ENCODE peak calls at places on chromosomes 6 and 20, in seven cellular contexts. C, E, Z, G, B, M and N are unnamed samples.

GRCh38 chr6:34924831-34925613 is 36.0 kb downstream of the ANKS1A start:
- DNase-seq in C (no peak), E (no peak), Z (no peak), G (no peak), B (no peak), M (no peak), N (no peak)

GRCh38 chr6:110537208-110538123 is 61.1 kb upstream of the SLC22A16 start:
- DNase-seq in C (no peak), E (no peak), Z (no peak), G (peak; percentile 96), B (no peak), M (no peak), N (no peak)

GRCh38 chr6:33277663-33278391 is 904 bp downstream of the B3GALT4 start:
- DNase-seq in C (no peak), E (no peak), Z (no peak), G (no peak), B (no peak), M (no peak), N (peak; percentile 62)

GRCh38 chr20:32072168-32072721 is 20.2 kb downstream of the HCK start:
- DNase-seq in C (no peak), E (no peak), Z (no peak), G (no peak), B (no peak), M (no peak), N (no peak)

GRCh38 chr20:9397928-9398327 is 116.5 kb upstream of the LAMP5 start:
- DNase-seq in C (no peak), E (no peak), Z (peak; percentile 24), G (no peak), B (no peak), M (no peak), N (no peak)

GRCh38 chr6:79808846-79809245 is 138.5 kb downstream of the ELOVL4 start:
- DNase-seq in C (no peak), E (no peak), Z (no peak), G (no peak), B (peak; percentile 37), M (no peak), N (no peak)

GRCh38 chr6:25414755-25415154 is 135.6 kb downstream of the CARMIL1 start:
- DNase-seq in C (no peak), E (no peak), Z (no peak), G (no peak), B (no peak), M (no peak), N (no peak)

GRCh38 chr20:20083796-20084195 is 31.5 kb downstream of the CFAP61 start:
- DNase-seq in C (no peak), E (no peak), Z (no peak), G (no peak), B (peak; percentile 54), M (no peak), N (no peak)

GRCh38 chr6:98471444-98471843 is 362.9 kb upstream of the POU3F2 start:
- DNase-seq in C (no peak), E (no peak), Z (no peak), G (no peak), B (no peak), M (no peak), N (no peak)

GRCh38 chr20:24995741-24996448 is 3.3 kb upstream of the APMAP start:
- DNase-seq in C (no peak), E (no peak), Z (no peak), G (no peak), B (no peak), M (no peak), N (no peak)

GRCh38 chr6:28982476-28983266 is 22.4 kb downstream of the ZNF311 start:
- DNase-seq in C (no peak), E (no peak), Z (no peak), G (no peak), B (peak; percentile 73), M (no peak), N (peak; percentile 20)

GRCh38 chr20:48704761-48705160 is 123.0 kb downstream of the PREX1 start:
- DNase-seq in C (no peak), E (no peak), Z (no peak), G (no peak), B (no peak), M (no peak), N (no peak)

GRCh38 chr20:63968136-63968927 is 1.4 kb downstream of the ZNF512B start:
- DNase-seq in C (no peak), E (peak; percentile 50), Z (peak; percentile 13), G (no peak), B (no peak), M (no peak), N (peak; percentile 8)

GRCh38 chr6:159074866-159075265 is 30.1 kb upstream of the TAGAP start:
- DNase-seq in C (no peak), E (no peak), Z (no peak), G (no peak), B (no peak), M (no peak), N (no peak)

GRCh38 chr6:123759472-123759871 is 44.2 kb upstream of the NKAIN2 start:
- DNase-seq in C (no peak), E (no peak), Z (no peak), G (no peak), B (no peak), M (no peak), N (no peak)

GRCh38 chr20:34946661-34947060 is 8.9 kb downstream of the GSS start:
- DNase-seq in C (no peak), E (no peak), Z (no peak), G (no peak), B (no peak), M (no peak), N (no peak)

GRCh38 chr20:50415516-50416268 is 94.5 kb upstream of the PTPN1 start:
- DNase-seq in C (peak; percentile 90), E (peak; percentile 99), Z (peak; percentile 100), G (no peak), B (no peak), M (no peak), N (no peak)

GRCh38 chr20:15789083-15789482 is 784.2 kb downstream of the KIF16B start:
- DNase-seq in C (no peak), E (no peak), Z (no peak), G (no peak), B (no peak), M (no peak), N (no peak)

GRCh38 chr6:128363020-128363419 is 157.4 kb downstream of the PTPRK start:
- DNase-seq in C (no peak), E (no peak), Z (no peak), G (no peak), B (no peak), M (no peak), N (no peak)

GRCh38 chr20:56630506-56631317 is 1.6 kb downstream of the TFAP2C start:
- DNase-seq in C (no peak), E (no peak), Z (peak; percentile 9), G (no peak), B (peak; percentile 34), M (peak; percentile 33), N (no peak)

GRCh38 chr6:75472885-75473284 is 20.7 kb downstream of the FILIP1 start:
- DNase-seq in C (no peak), E (no peak), Z (no peak), G (no peak), B (no peak), M (no peak), N (no peak)

GRCh38 chr6:103122766-103123601 is 1729.5 kb downstream of the GRIK2 start:
- DNase-seq in C (no peak), E (no peak), Z (no peak), G (peak; percentile 31), B (peak; percentile 90), M (peak; percentile 76), N (peak; percentile 57)
- TF ChIP-seq CTCF in C (no peak), E (peak; percentile 36), Z (peak; percentile 33), G (peak; percentile 78), B (peak; percentile 17), M (peak; percentile 76), N (no peak)

GRCh38 chr6:43856005-43856765 is 86.2 kb downstream of the VEGFA start:
- DNase-seq in C (no peak), E (no peak), Z (peak; percentile 30), G (no peak), B (peak; percentile 70), M (no peak), N (no peak)
- TF ChIP-seq CTCF in C (no peak), E (peak; percentile 37), Z (peak; percentile 38), G (peak; percentile 53), B (peak; percentile 33), M (peak; percentile 60), N (no peak)

GRCh38 chr6:104525677-104526322 is 333.9 kb downstream of the HACE1 start:
- DNase-seq in C (no peak), E (peak; percentile 76), Z (peak; percentile 55), G (peak; percentile 32), B (peak; percentile 86), M (peak; percentile 59), N (peak; percentile 79)

GRCh38 chr6:104527311-104527710 is 332.4 kb downstream of the HACE1 start:
- DNase-seq in C (no peak), E (no peak), Z (no peak), G (no peak), B (no peak), M (no peak), N (no peak)

GRCh38 chr6:104531591-104531990 is 328.1 kb downstream of the HACE1 start:
- DNase-seq in C (no peak), E (no peak), Z (no peak), G (no peak), B (no peak), M (no peak), N (no peak)

GRCh38 chr6:104526383-104526782 is 333.3 kb downstream of the HACE1 start:
- DNase-seq in C (no peak), E (no peak), Z (no peak), G (no peak), B (peak; percentile 5), M (no peak), N (no peak)

GRCh38 chr6:104527761-104528415 is 331.8 kb downstream of the HACE1 start:
- DNase-seq in C (no peak), E (no peak), Z (no peak), G (no peak), B (peak; percentile 49), M (peak; percentile 20), N (peak; percentile 12)
- TF ChIP-seq CTCF in C (no peak), E (peak; percentile 13), Z (peak; percentile 33), G (peak; percentile 26), B (peak; percentile 54), M (peak; percentile 56), N (no peak)

GRCh38 chr6:30641048-30641447 is 5.9 kb upstream of the C6orf136 start:
- DNase-seq in C (no peak), E (no peak), Z (no peak), G (no peak), B (no peak), M (no peak), N (no peak)

GRCh38 chr6:30643656-30644055 is 3.3 kb upstream of the C6orf136 start:
- DNase-seq in C (no peak), E (no peak), Z (no peak), G (no peak), B (no peak), M (no peak), N (no peak)

GRCh38 chr6:30644769-30645168 is 2.2 kb upstream of the C6orf136 start:
- DNase-seq in C (no peak), E (no peak), Z (no peak), G (no peak), B (no peak), M (no peak), N (no peak)

GRCh38 chr6:30635834-30636233 is 9.2 kb downstream of the ATAT1 start:
- DNase-seq in C (no peak), E (no peak), Z (no peak), G (no peak), B (no peak), M (no peak), N (no peak)

DNA sequence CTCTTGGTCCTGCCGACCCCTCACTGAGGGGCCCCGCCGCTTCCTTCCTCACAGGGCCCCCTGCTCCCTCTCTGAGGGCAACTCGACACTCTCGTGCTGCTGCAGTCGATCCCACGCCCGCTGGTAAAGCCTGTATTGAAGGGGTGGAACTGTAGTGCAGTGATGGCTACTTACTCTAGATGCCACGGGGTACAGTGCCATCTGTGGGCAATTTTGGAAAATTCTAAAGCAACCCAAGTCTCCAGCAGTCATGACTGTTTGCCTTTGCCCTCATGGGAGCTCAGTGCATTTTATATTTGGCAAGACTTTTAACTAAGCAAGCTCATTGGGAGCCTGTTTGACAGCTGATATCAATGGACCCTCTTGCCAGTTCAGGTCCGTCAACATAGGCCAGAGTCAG is 6.5 kb upstream of the C6orf136 start:
- DNase-seq in C (no peak), E (no peak), Z (no peak), G (no peak), B (no peak), M (no peak), N (no peak)
- TF ChIP-seq CTCF in C (no peak), E (no peak), Z (no peak), G (no peak), B (no peak), M (no peak), N (no peak)